ENCODE peak calls at places on chromosomes 4 and X, in eight cellular contexts. M is iPS-NIHi11; W is ecto neural progenitor cell; A is brain microvascular endothelial cell; N is activated CD4-positive, alpha-beta T cell treated with anti-CD3 and anti-CD28 coated beads, Interleukin-2, amount 50 U/mL, for 24 hours; T is cardiac fibroblast; O is NCI-H82; I is heart left ventricle. G is an unnamed sample.

GRCh38 chr4:121112530-121112929 is 40.2 kb upstream of the NDNF start:
- DNase-seq in W (no peak), N (no peak), O (no peak), M (no peak), T (no peak), I (no peak), A (no peak), G (no peak)

GRCh38 chr4:3607690-3608514 is 75.7 kb upstream of the LRPAP1 start:
- DNase-seq in A (no peak), O (peak; percentile 60), M (no peak), W (no peak), I (no peak), T (no peak), N (no peak), G (no peak)

GRCh38 chr4:110769578-110769977 is 146.7 kb upstream of the PITX2 start:
- DNase-seq in W (no peak), N (no peak), T (no peak), I (no peak), O (no peak), M (no peak), A (no peak), G (no peak)

GRCh38 chr4:1502501-1502886 is 96.3 kb upstream of the NKX1-1 start:
- DNase-seq in N (no peak), O (no peak), W (peak; percentile 41), M (peak; percentile 19), A (no peak), I (peak; percentile 22), T (no peak), G (no peak)

GRCh38 chr4:126071346-126072333 is 756.9 kb downstream of the FAT4 start:
- DNase-seq in W (no peak), O (no peak), I (no peak), M (no peak), T (peak; percentile 73), A (peak; percentile 38), N (no peak), G (no peak)

GRCh38 chrX:41265615-41266014 is 68.3 kb upstream of the DDX3X start:
- DNase-seq in A (peak; percentile 53), T (peak; percentile 31), M (no peak), I (no peak), O (no peak), N (no peak), W (no peak), G (no peak)

GRCh38 chrX:139204903-139205667 is 325.5 kb upstream of the F9 start:
- DNase-seq in N (no peak), O (peak; percentile 59), I (no peak), T (no peak), M (peak; percentile 59), W (peak; percentile 65), A (no peak), G (peak; percentile 52)

GRCh38 chrX:51144828-51145442 is 187.7 kb upstream of the NUDT10 start:
- DNase-seq in W (peak; percentile 54), T (peak; percentile 41), M (peak; percentile 50), I (no peak), O (peak; percentile 73), A (peak; percentile 25), N (no peak), G (peak; percentile 57)

GRCh38 chr4:20109395-20109794 is 142.3 kb upstream of the SLIT2 start:
- DNase-seq in M (no peak), O (no peak), W (no peak), I (no peak), N (no peak), T (peak; percentile 37), A (no peak), G (no peak)

GRCh38 chr4:1194028-1194900 is 21.9 kb upstream of the SPON2 start:
- DNase-seq in O (no peak), M (peak; percentile 78), I (peak; percentile 90), A (no peak), W (peak; percentile 46), N (no peak), T (no peak), G (no peak)

GRCh38 chrX:14777484-14777883 is 95.4 kb downstream of the FANCB start:
- DNase-seq in T (peak; percentile 12), A (no peak), W (no peak), M (no peak), I (no peak), N (no peak), O (no peak), G (no peak)

GRCh38 chrX:116961872-116962582 is 499.3 kb upstream of the CT83 start:
- DNase-seq in N (no peak), O (no peak), T (no peak), M (no peak), A (no peak), I (no peak), W (peak; percentile 46), G (no peak)

GRCh38 chrX:150680974-150681373 is 12.2 kb upstream of the MTMR1 start:
- DNase-seq in O (peak; percentile 60), A (no peak), I (no peak), T (peak; percentile 48), W (no peak), N (no peak), M (peak; percentile 28), G (peak; percentile 22)

GRCh38 chr4:39085891-39086290 is 23.9 kb downstream of the KLHL5 start:
- DNase-seq in T (peak; percentile 39), M (no peak), O (no peak), A (no peak), N (no peak), W (no peak), I (no peak), G (no peak)

GRCh38 chr4:55386073-55386472 is 9.7 kb upstream of the TMEM165 start:
- DNase-seq in T (peak; percentile 40), W (no peak), N (no peak), I (no peak), M (peak; percentile 64), O (peak; percentile 49), A (peak; percentile 45), G (peak; percentile 58)

GRCh38 chrX:100642296-100642695 is 1.7 kb upstream of the SRPX2 start:
- DNase-seq in T (no peak), M (no peak), W (no peak), O (no peak), A (no peak), N (no peak), I (no peak), G (no peak)

GRCh38 chr4:75686346-75686745 is 13.1 kb upstream of the G3BP2 start:
- DNase-seq in W (no peak), I (no peak), A (no peak), N (no peak), O (no peak), T (no peak), M (no peak), G (no peak)

GRCh38 chr4:1907848-1908525 is 36.8 kb downstream of the NSD2 start:
- DNase-seq in M (no peak), I (no peak), N (no peak), W (no peak), T (no peak), A (no peak), O (no peak), G (no peak)

GRCh38 chrX:10450959-10451355 is 169.4 kb downstream of the MID1 start:
- DNase-seq in N (no peak), T (no peak), O (no peak), I (no peak), M (no peak), A (peak; percentile 5), W (no peak), G (no peak)

GRCh38 chr4:26434030-26434639 is 56.1 kb downstream of the CCKAR start:
- DNase-seq in M (no peak), W (no peak), I (no peak), T (peak; percentile 70), O (no peak), A (no peak), N (no peak), G (no peak)

GRCh38 chr4:40587826-40588225 is 41.8 kb downstream of the RBM47 start:
- DNase-seq in O (no peak), M (no peak), A (peak; percentile 19), I (no peak), W (no peak), T (peak; percentile 72), N (no peak), G (no peak)

GRCh38 chr4:10093801-10094552 is 22.6 kb downstream of the WDR1 start:
- DNase-seq in M (no peak), O (no peak), I (peak; percentile 69), N (no peak), A (peak; percentile 96), W (no peak), T (peak; percentile 98), G (no peak)

GRCh38 chr4:7001271-7001670 is 41.9 kb upstream of the TADA2B start:
- DNase-seq in M (no peak), O (no peak), I (no peak), N (no peak), W (no peak), T (no peak), A (no peak), G (no peak)

GRCh38 chrX:14872851-14873675 is at the start of the genes FANCB and MOSPD2:
- DNase-seq in M (peak; percentile 88), I (peak; percentile 95), O (peak; percentile 99), T (peak; percentile 96), A (peak; percentile 90), N (peak; percentile 75), W (peak; percentile 93), G (peak; percentile 87)

GRCh38 chr4:99856166-99856565 is 38.1 kb downstream of the LAMTOR3 start:
- DNase-seq in I (no peak), W (no peak), M (no peak), N (no peak), O (no peak), A (peak; percentile 22), T (peak; percentile 26), G (no peak)

GRCh38 chr4:134470544-134470943 is 269.0 kb upstream of the PABPC4L start:
- DNase-seq in M (peak; percentile 26), O (peak; percentile 48), A (peak; percentile 18), I (no peak), W (no peak), T (peak; percentile 3), N (no peak), G (peak; percentile 11)

GRCh38 chr4:143961084-143961483 is 55.7 kb upstream of the GYPE start:
- DNase-seq in I (no peak), O (no peak), N (no peak), W (no peak), M (no peak), A (no peak), T (no peak), G (no peak)

GRCh38 chr4:170386974-170387373 is 297.2 kb upstream of the AADAT start:
- DNase-seq in N (no peak), W (no peak), O (no peak), T (peak; percentile 3), A (peak; percentile 20), I (no peak), M (no peak), G (no peak)

GRCh38 chrX:85084770-85085393 is 81.2 kb downstream of the APOOL start:
- DNase-seq in N (no peak), A (peak; percentile 54), W (no peak), T (peak; percentile 42), O (peak; percentile 44), M (peak; percentile 23), I (no peak), G (peak; percentile 53)

GRCh38 chrX:119187298-119187697 is 48.8 kb upstream of the PGRMC1 start:
- DNase-seq in T (no peak), I (no peak), N (no peak), O (no peak), M (no peak), W (no peak), A (no peak), G (no peak)

GRCh38 chr4:119284876-119285611 is 36.9 kb downstream of the FABP2 start:
- DNase-seq in W (no peak), M (no peak), I (no peak), N (no peak), O (no peak), T (peak; percentile 36), A (no peak), G (no peak)

GRCh38 chrX:119801253-119802221 is 10.1 kb upstream of the RPL39 start:
- DNase-seq in O (no peak), I (no peak), W (no peak), A (no peak), T (no peak), M (no peak), N (no peak), G (no peak)

GRCh38 chr4:8618961-8619720 is 26.6 kb downstream of the CPZ start:
- DNase-seq in N (no peak), T (no peak), O (no peak), W (no peak), M (no peak), I (no peak), A (no peak), G (no peak)

GRCh38 chr4:8329859-8330761 is 60.6 kb downstream of the HTRA3 start:
- DNase-seq in N (no peak), A (no peak), O (no peak), T (no peak), I (peak; percentile 27), M (no peak), W (no peak), G (no peak)